ENCODE peak calls at places on chromosome 12, in six cellular contexts. B, G, A, H, D and C are unnamed samples.
A peak's percentile ranks its signal among the peaks of the same experiment; 100 is the strongest.

GRCh38 chr12:111748195-111748803 is 18.4 kb upstream of the ALDH2 start:
- DNase-seq in H (no peak), B (no peak), D (no peak), A (no peak), G (no peak), C (no peak)

GRCh38 chr12:92398565-92399309 is 253.1 kb upstream of the BTG1 start:
- DNase-seq in D (no peak), G (no peak), A (no peak), H (peak; percentile 29), B (no peak), C (no peak)

GRCh38 chr12:77104792-77105191 is 39.4 kb upstream of the E2F7 start:
- DNase-seq in A (no peak), G (no peak), H (no peak), D (no peak), B (no peak), C (no peak)

GRCh38 chr12:84986586-84986985 is 49.5 kb downstream of the TSPAN19 start:
- DNase-seq in G (no peak), A (peak; percentile 44), H (no peak), B (no peak), D (no peak), C (no peak)

GRCh38 chr12:125687820-125688219 is 622.6 kb downstream of the AACS start:
- DNase-seq in H (no peak), A (no peak), B (no peak), D (no peak), G (no peak), C (no peak)

GRCh38 chr12:116881325-116881866 is at the start of gene HRK:
- DNase-seq in A (peak; percentile 65), D (no peak), G (no peak), H (no peak), B (peak; percentile 50), C (no peak)

GRCh38 chr12:78473136-78473535 is 391.4 kb upstream of the SYT1 start:
- DNase-seq in G (no peak), A (no peak), B (no peak), D (no peak), H (no peak), C (no peak)

GRCh38 chr12:47785036-47785886 is 12.2 kb downstream of the SLC48A1 start:
- DNase-seq in A (no peak), B (no peak), G (no peak), H (no peak), D (peak; percentile 26), C (peak; percentile 57)

GRCh38 chr12:124718458-124718857 is 145.2 kb downstream of the SCARB1 start:
- DNase-seq in G (no peak), H (no peak), A (no peak), D (no peak), B (no peak), C (no peak)

GRCh38 chr12:43580601-43581000 is 28.6 kb upstream of the ADAMTS20 start:
- DNase-seq in D (no peak), A (no peak), B (no peak), H (no peak), G (no peak), C (no peak)

GRCh38 chr12:123634142-123634561 is 523 bp downstream of the GTF2H3 start:
- DNase-seq in G (no peak), D (no peak), H (no peak), B (no peak), A (no peak), C (no peak)